ENCODE peak calls at places on chromosomes 6 and 20, in eight cellular contexts. One of them, this sample, is unnamed.

GRCh38 chr6:145814035-145814500 is 527 bp downstream of the FBXO30 start:
- DNase-seq in fibroblast of lung: no peak
- DNase-seq in heart right ventricle: peak
- DNase-seq in cardiac muscle cell: no peak
- DNase-seq in kidney epithelial cell: no peak
- DNase-seq in AG04450: no peak
- DNase-seq in AG10803: peak
- DNase-seq in glutamatergic neuron: no peak
- DNase-seq in this sample: no peak

GRCh38 chr6:30144821-30145220 is 8.9 kb downstream of the TRIM40 start:
- DNase-seq in fibroblast of lung: no peak
- DNase-seq in heart right ventricle: no peak
- DNase-seq in cardiac muscle cell: no peak
- DNase-seq in kidney epithelial cell: no peak
- DNase-seq in AG04450: no peak
- DNase-seq in AG10803: no peak
- DNase-seq in glutamatergic neuron: no peak
- DNase-seq in this sample: no peak

GRCh38 chr20:41299899-41300298 is 17.6 kb downstream of the ZHX3 start:
- DNase-seq in fibroblast of lung: no peak
- DNase-seq in heart right ventricle: no peak
- DNase-seq in cardiac muscle cell: no peak
- DNase-seq in kidney epithelial cell: no peak
- DNase-seq in AG04450: no peak
- DNase-seq in AG10803: peak
- DNase-seq in glutamatergic neuron: no peak
- DNase-seq in this sample: no peak

GRCh38 chr6:143018955-143019354 is 41.7 kb upstream of the AIG1 start:
- DNase-seq in fibroblast of lung: no peak
- DNase-seq in heart right ventricle: no peak
- DNase-seq in cardiac muscle cell: peak
- DNase-seq in kidney epithelial cell: no peak
- DNase-seq in AG04450: no peak
- DNase-seq in AG10803: peak
- DNase-seq in glutamatergic neuron: no peak
- DNase-seq in this sample: no peak

GRCh38 chr6:143957679-143958274 is 50.3 kb downstream of the PLAGL1 start:
- DNase-seq in fibroblast of lung: no peak
- DNase-seq in heart right ventricle: no peak
- DNase-seq in cardiac muscle cell: no peak
- DNase-seq in kidney epithelial cell: no peak
- DNase-seq in AG04450: no peak
- DNase-seq in AG10803: no peak
- DNase-seq in glutamatergic neuron: no peak
- DNase-seq in this sample: no peak

GRCh38 chr6:14739830-14740229 is 506.0 kb upstream of the JARID2 start:
- DNase-seq in fibroblast of lung: no peak
- DNase-seq in heart right ventricle: no peak
- DNase-seq in cardiac muscle cell: no peak
- DNase-seq in kidney epithelial cell: no peak
- DNase-seq in AG04450: no peak
- DNase-seq in AG10803: no peak
- DNase-seq in glutamatergic neuron: no peak
- DNase-seq in this sample: no peak

GRCh38 chr6:42610416-42610815 is 46.6 kb downstream of the UBR2 start:
- DNase-seq in fibroblast of lung: no peak
- DNase-seq in heart right ventricle: no peak
- DNase-seq in cardiac muscle cell: no peak
- DNase-seq in kidney epithelial cell: no peak
- DNase-seq in AG04450: no peak
- DNase-seq in AG10803: no peak
- DNase-seq in glutamatergic neuron: no peak
- DNase-seq in this sample: no peak

GRCh38 chr20:48207505-48207904 is 422.2 kb upstream of the SULF2 start:
- DNase-seq in fibroblast of lung: no peak
- DNase-seq in heart right ventricle: no peak
- DNase-seq in cardiac muscle cell: no peak
- DNase-seq in kidney epithelial cell: no peak
- DNase-seq in AG04450: no peak
- DNase-seq in AG10803: no peak
- DNase-seq in glutamatergic neuron: no peak
- DNase-seq in this sample: no peak

GRCh38 chr6:110041149-110041548 is 63.0 kb downstream of the GPR6 start:
- DNase-seq in fibroblast of lung: no peak
- DNase-seq in heart right ventricle: no peak
- DNase-seq in cardiac muscle cell: no peak
- DNase-seq in kidney epithelial cell: no peak
- DNase-seq in AG04450: no peak
- DNase-seq in AG10803: no peak
- DNase-seq in glutamatergic neuron: no peak
- DNase-seq in this sample: no peak

GRCh38 chr6:49430187-49430586 is 32.9 kb downstream of the MMUT start:
- DNase-seq in fibroblast of lung: peak
- DNase-seq in heart right ventricle: no peak
- DNase-seq in cardiac muscle cell: no peak
- DNase-seq in kidney epithelial cell: no peak
- DNase-seq in AG04450: no peak
- DNase-seq in AG10803: peak
- DNase-seq in glutamatergic neuron: no peak
- DNase-seq in this sample: no peak

GRCh38 chr6:143196525-143197225 is 136.0 kb downstream of the AIG1 start:
- DNase-seq in fibroblast of lung: no peak
- DNase-seq in heart right ventricle: no peak
- DNase-seq in cardiac muscle cell: peak
- DNase-seq in kidney epithelial cell: peak
- DNase-seq in AG04450: no peak
- DNase-seq in AG10803: peak
- DNase-seq in glutamatergic neuron: no peak
- DNase-seq in this sample: no peak

GRCh38 chr20:62822788-62823651 is 6.2 kb downstream of the COL9A3 start:
- DNase-seq in fibroblast of lung: no peak
- DNase-seq in heart right ventricle: no peak
- DNase-seq in cardiac muscle cell: no peak
- DNase-seq in kidney epithelial cell: no peak
- DNase-seq in AG04450: no peak
- DNase-seq in AG10803: no peak
- DNase-seq in glutamatergic neuron: peak
- DNase-seq in this sample: peak

GRCh38 chr6:61606500-61606899 is 679.5 kb downstream of the KHDRBS2 start:
- DNase-seq in fibroblast of lung: no peak
- DNase-seq in heart right ventricle: no peak
- DNase-seq in cardiac muscle cell: no peak
- DNase-seq in kidney epithelial cell: no peak
- DNase-seq in AG04450: no peak
- DNase-seq in AG10803: no peak
- DNase-seq in glutamatergic neuron: no peak
- DNase-seq in this sample: no peak

GRCh38 chr20:49521356-49521755 is 38.9 kb upstream of the KCNB1 start:
- DNase-seq in fibroblast of lung: no peak
- DNase-seq in heart right ventricle: no peak
- DNase-seq in cardiac muscle cell: no peak
- DNase-seq in kidney epithelial cell: no peak
- DNase-seq in AG04450: no peak
- DNase-seq in AG10803: no peak
- DNase-seq in glutamatergic neuron: no peak
- DNase-seq in this sample: no peak

GRCh38 chr20:8790442-8791074 is 278.3 kb upstream of the PLCB4 start:
- DNase-seq in fibroblast of lung: peak
- DNase-seq in heart right ventricle: no peak
- DNase-seq in cardiac muscle cell: peak
- DNase-seq in kidney epithelial cell: no peak
- DNase-seq in AG04450: peak
- DNase-seq in AG10803: peak
- DNase-seq in glutamatergic neuron: peak
- DNase-seq in this sample: peak

GRCh38 chr20:20663841-20664240 is 48.6 kb downstream of the RALGAPA2 start:
- DNase-seq in fibroblast of lung: no peak
- DNase-seq in heart right ventricle: no peak
- DNase-seq in cardiac muscle cell: peak
- DNase-seq in kidney epithelial cell: no peak
- DNase-seq in AG04450: no peak
- DNase-seq in AG10803: no peak
- DNase-seq in glutamatergic neuron: no peak
- DNase-seq in this sample: no peak

GRCh38 chr6:170004585-170005210 is 253.3 kb downstream of the ERMARD start:
- DNase-seq in fibroblast of lung: no peak
- DNase-seq in heart right ventricle: no peak
- DNase-seq in cardiac muscle cell: no peak
- DNase-seq in kidney epithelial cell: no peak
- DNase-seq in AG04450: no peak
- DNase-seq in AG10803: no peak
- DNase-seq in glutamatergic neuron: no peak
- DNase-seq in this sample: no peak

GRCh38 chr6:13865132-13865531 is 50.8 kb upstream of the MCUR1 start:
- DNase-seq in fibroblast of lung: no peak
- DNase-seq in heart right ventricle: no peak
- DNase-seq in cardiac muscle cell: no peak
- DNase-seq in kidney epithelial cell: no peak
- DNase-seq in AG04450: no peak
- DNase-seq in AG10803: no peak
- DNase-seq in glutamatergic neuron: no peak
- DNase-seq in this sample: no peak

GRCh38 chr20:5127204-5127858 is 523 bp downstream of the CDS2 start:
- DNase-seq in fibroblast of lung: peak
- DNase-seq in heart right ventricle: peak
- DNase-seq in cardiac muscle cell: peak
- DNase-seq in kidney epithelial cell: no peak
- DNase-seq in AG04450: no peak
- DNase-seq in AG10803: peak
- DNase-seq in glutamatergic neuron: peak
- DNase-seq in this sample: peak

GRCh38 chr6:170276369-170277057 is 14.4 kb downstream of the DLL1 start:
- DNase-seq in fibroblast of lung: peak
- DNase-seq in heart right ventricle: peak
- DNase-seq in cardiac muscle cell: peak
- DNase-seq in kidney epithelial cell: no peak
- DNase-seq in AG04450: no peak
- DNase-seq in AG10803: no peak
- DNase-seq in glutamatergic neuron: no peak
- DNase-seq in this sample: no peak

GRCh38 chr6:16622193-16622592 is 139.1 kb downstream of the ATXN1 start:
- DNase-seq in fibroblast of lung: no peak
- DNase-seq in heart right ventricle: no peak
- DNase-seq in cardiac muscle cell: no peak
- DNase-seq in kidney epithelial cell: no peak
- DNase-seq in AG04450: no peak
- DNase-seq in AG10803: no peak
- DNase-seq in glutamatergic neuron: no peak
- DNase-seq in this sample: no peak
- TF ChIP-seq CTCF in fibroblast of lung: no peak
- TF ChIP-seq CTCF in heart right ventricle: no peak
- TF ChIP-seq CTCF in cardiac muscle cell: no peak
- TF ChIP-seq CTCF in kidney epithelial cell: no peak
- TF ChIP-seq CTCF in AG04450: no peak
- TF ChIP-seq CTCF in AG10803: no peak
- TF ChIP-seq CTCF in glutamatergic neuron: no peak
- TF ChIP-seq CTCF in this sample: no peak

GRCh38 chr6:125124250-125124777 is 29.3 kb upstream of the TPD52L1 start:
- DNase-seq in fibroblast of lung: no peak
- DNase-seq in heart right ventricle: no peak
- DNase-seq in cardiac muscle cell: no peak
- DNase-seq in kidney epithelial cell: no peak
- DNase-seq in AG04450: no peak
- DNase-seq in AG10803: no peak
- DNase-seq in glutamatergic neuron: no peak
- DNase-seq in this sample: peak
- TF ChIP-seq CTCF in fibroblast of lung: no peak
- TF ChIP-seq CTCF in heart right ventricle: no peak
- TF ChIP-seq CTCF in cardiac muscle cell: no peak
- TF ChIP-seq CTCF in kidney epithelial cell: no peak
- TF ChIP-seq CTCF in AG04450: no peak
- TF ChIP-seq CTCF in AG10803: no peak
- TF ChIP-seq CTCF in glutamatergic neuron: no peak
- TF ChIP-seq CTCF in this sample: no peak

GRCh38 chr20:15487682-15488081 is 1085.6 kb downstream of the KIF16B start:
- DNase-seq in fibroblast of lung: no peak
- DNase-seq in heart right ventricle: no peak
- DNase-seq in cardiac muscle cell: no peak
- DNase-seq in kidney epithelial cell: no peak
- DNase-seq in AG04450: no peak
- DNase-seq in AG10803: no peak
- DNase-seq in glutamatergic neuron: no peak
- DNase-seq in this sample: no peak

GRCh38 chr20:15487030-15487429 is 1086.2 kb downstream of the KIF16B start:
- DNase-seq in fibroblast of lung: no peak
- DNase-seq in heart right ventricle: no peak
- DNase-seq in cardiac muscle cell: no peak
- DNase-seq in kidney epithelial cell: peak
- DNase-seq in AG04450: no peak
- DNase-seq in AG10803: peak
- DNase-seq in glutamatergic neuron: no peak
- DNase-seq in this sample: peak

GRCh38 chr20:15476781-15477180 is 1096.5 kb downstream of the KIF16B start:
- DNase-seq in fibroblast of lung: no peak
- DNase-seq in heart right ventricle: no peak
- DNase-seq in cardiac muscle cell: no peak
- DNase-seq in kidney epithelial cell: no peak
- DNase-seq in AG04450: no peak
- DNase-seq in AG10803: no peak
- DNase-seq in glutamatergic neuron: no peak
- DNase-seq in this sample: no peak

GRCh38 chr20:15482525-15482924 is 1090.7 kb downstream of the KIF16B start:
- DNase-seq in fibroblast of lung: no peak
- DNase-seq in heart right ventricle: no peak
- DNase-seq in cardiac muscle cell: no peak
- DNase-seq in kidney epithelial cell: no peak
- DNase-seq in AG04450: no peak
- DNase-seq in AG10803: no peak
- DNase-seq in glutamatergic neuron: no peak
- DNase-seq in this sample: no peak
- TF ChIP-seq CTCF in fibroblast of lung: no peak
- TF ChIP-seq CTCF in heart right ventricle: no peak
- TF ChIP-seq CTCF in cardiac muscle cell: no peak
- TF ChIP-seq CTCF in kidney epithelial cell: no peak
- TF ChIP-seq CTCF in AG04450: peak
- TF ChIP-seq CTCF in AG10803: no peak
- TF ChIP-seq CTCF in glutamatergic neuron: no peak
- TF ChIP-seq CTCF in this sample: no peak

GRCh38 chr20:17882065-17882833 is 86.3 kb downstream of the SNX5 start:
- DNase-seq in fibroblast of lung: no peak
- DNase-seq in heart right ventricle: no peak
- DNase-seq in cardiac muscle cell: no peak
- DNase-seq in kidney epithelial cell: no peak
- DNase-seq in AG04450: no peak
- DNase-seq in AG10803: no peak
- DNase-seq in glutamatergic neuron: no peak
- DNase-seq in this sample: no peak

GRCh38 chr20:17881741-17882064 is 86.9 kb downstream of the SNX5 start:
- DNase-seq in fibroblast of lung: no peak
- DNase-seq in heart right ventricle: no peak
- DNase-seq in cardiac muscle cell: no peak
- DNase-seq in kidney epithelial cell: no peak
- DNase-seq in AG04450: no peak
- DNase-seq in AG10803: no peak
- DNase-seq in glutamatergic neuron: no peak
- DNase-seq in this sample: no peak

GRCh38 chr20:17875981-17876385 is 92.6 kb downstream of the SNX5 start:
- DNase-seq in fibroblast of lung: no peak
- DNase-seq in heart right ventricle: no peak
- DNase-seq in cardiac muscle cell: peak
- DNase-seq in kidney epithelial cell: no peak
- DNase-seq in AG04450: no peak
- DNase-seq in AG10803: no peak
- DNase-seq in glutamatergic neuron: no peak
- DNase-seq in this sample: no peak

GRCh38 chr20:17878069-17878911 is 90.3 kb downstream of the SNX5 start:
- DNase-seq in fibroblast of lung: no peak
- DNase-seq in heart right ventricle: no peak
- DNase-seq in cardiac muscle cell: no peak
- DNase-seq in kidney epithelial cell: no peak
- DNase-seq in AG04450: no peak
- DNase-seq in AG10803: no peak
- DNase-seq in glutamatergic neuron: no peak
- DNase-seq in this sample: no peak

GRCh38 chr20:17878912-17879602 is 89.5 kb downstream of the SNX5 start:
- DNase-seq in fibroblast of lung: no peak
- DNase-seq in heart right ventricle: no peak
- DNase-seq in cardiac muscle cell: no peak
- DNase-seq in kidney epithelial cell: no peak
- DNase-seq in AG04450: no peak
- DNase-seq in AG10803: no peak
- DNase-seq in glutamatergic neuron: no peak
- DNase-seq in this sample: no peak
- TF ChIP-seq CTCF in fibroblast of lung: no peak
- TF ChIP-seq CTCF in heart right ventricle: peak
- TF ChIP-seq CTCF in cardiac muscle cell: no peak
- TF ChIP-seq CTCF in kidney epithelial cell: no peak
- TF ChIP-seq CTCF in AG04450: no peak
- TF ChIP-seq CTCF in AG10803: no peak
- TF ChIP-seq CTCF in glutamatergic neuron: no peak
- TF ChIP-seq CTCF in this sample: no peak